ENCODE peak calls at places on chromosome 15, in seven cellular contexts. Z is mammary epithelial cell, I is kidney, V is GM23248, A is mesenchymal stem cell, R is neuronal stem cell, N is MM.1S. W is an unnamed sample. For H3K36me3 and H3K9me3, the result is how much of the 10 kb centered on the place peaks cover.

GRCh38 chr15:76566276-76566675 is 229.7 kb downstream of the ISL2 start:
- DNase-seq in Z (no peak), I (no peak), V (peak), A (no peak), R (no peak), N (no peak), W (peak)

GRCh38 chr15:74995779-74996765 is 709 bp downstream of the SCAMP5 start:
- DNase-seq in Z (no peak), I (no peak), V (peak), A (no peak), R (peak), N (no peak), W (peak)

GRCh38 chr15:69298697-69299441 is at the start of gene PAQR5:
- DNase-seq in Z (no peak), I (peak), V (peak), A (peak), R (no peak), N (no peak), W (peak)

GRCh38 chr15:66907826-66908502 is 157.4 kb upstream of the SMAD3 start:
- DNase-seq in Z (no peak), I (no peak), V (peak), A (no peak), R (no peak), N (peak), W (no peak)

GRCh38 chr15:80614711-80615360 is 80.3 kb upstream of the ABHD17C start:
- DNase-seq in Z (no peak), I (no peak), V (no peak), A (no peak), R (no peak), N (no peak), W (no peak)

GRCh38 chr15:60299452-60300047 is 98.2 kb downstream of the ANXA2 start:
- DNase-seq in Z (peak), I (no peak), V (peak), A (no peak), R (no peak), N (no peak), W (peak)

GRCh38 chr15:90101130-90101968 is 919 bp downstream of the IDH2 start:
- DNase-seq in Z (no peak), I (peak), V (peak), A (peak), R (peak), N (peak), W (peak)

GRCh38 chr15:77569647-77570186 is 63.0 kb downstream of the LINGO1 start:
- DNase-seq in Z (no peak), I (peak), V (no peak), A (peak), R (no peak), N (no peak), W (no peak)

GRCh38 chr15:70833897-70834765 is 19.8 kb downstream of the LARP6 start:
- DNase-seq in Z (peak), I (no peak), V (peak), A (peak), R (no peak), N (no peak), W (peak)

GRCh38 chr15:67843571-67844387 is 3.9 kb upstream of the RNU6-1 start:
- DNase-seq in Z (no peak), I (no peak), V (no peak), A (peak), R (peak), N (no peak), W (peak)

GRCh38 chr15:81002254-81003022 is 1.7 kb downstream of the TLNRD1 start:
- DNase-seq in Z (no peak), I (peak), V (peak), A (peak), R (no peak), N (peak), W (peak)

GRCh38 chr15:77336006-77336405 is 83.9 kb downstream of the PEAK1 start:
- DNase-seq in Z (peak), I (no peak), V (no peak), A (no peak), R (no peak), N (no peak), W (no peak)

GRCh38 chr15:55858661-55859060 is 115.7 kb upstream of the PRTG start:
- DNase-seq in Z (no peak), I (no peak), V (peak), A (peak), R (no peak), N (no peak), W (no peak)

GRCh38 chr15:72199721-72200212 is 2.2 kb upstream of the GRAMD2A start:
- DNase-seq in Z (peak), I (peak), V (peak), A (peak), R (peak), N (peak), W (peak)

GRCh38 chr15:64930778-64931240 is 19.1 kb downstream of the ANKDD1A start:
- DNase-seq in Z (no peak), I (no peak), V (peak), A (peak), R (no peak), N (peak), W (no peak)

GRCh38 chr15:83475551-83475950 is 28.4 kb downstream of the SH3GL3 start:
- DNase-seq in Z (peak), I (no peak), V (peak), A (peak), R (peak), N (no peak), W (peak)

GRCh38 chr15:27701956-27702355 is 397.2 kb downstream of the OCA2 start:
- DNase-seq in Z (no peak), I (no peak), V (no peak), A (no peak), R (no peak), N (no peak), W (no peak)

GRCh38 chr15:29071193-29071906 is 185.6 kb downstream of the APBA2 start:
- DNase-seq in Z (no peak), I (no peak), V (no peak), A (no peak), R (peak), N (no peak), W (no peak)

GRCh38 chr15:64070965-64071851 is 22.4 kb downstream of the CIAO2A start:
- DNase-seq in Z (peak), I (peak), V (peak), A (peak), R (no peak), N (no peak), W (peak)

DNA sequence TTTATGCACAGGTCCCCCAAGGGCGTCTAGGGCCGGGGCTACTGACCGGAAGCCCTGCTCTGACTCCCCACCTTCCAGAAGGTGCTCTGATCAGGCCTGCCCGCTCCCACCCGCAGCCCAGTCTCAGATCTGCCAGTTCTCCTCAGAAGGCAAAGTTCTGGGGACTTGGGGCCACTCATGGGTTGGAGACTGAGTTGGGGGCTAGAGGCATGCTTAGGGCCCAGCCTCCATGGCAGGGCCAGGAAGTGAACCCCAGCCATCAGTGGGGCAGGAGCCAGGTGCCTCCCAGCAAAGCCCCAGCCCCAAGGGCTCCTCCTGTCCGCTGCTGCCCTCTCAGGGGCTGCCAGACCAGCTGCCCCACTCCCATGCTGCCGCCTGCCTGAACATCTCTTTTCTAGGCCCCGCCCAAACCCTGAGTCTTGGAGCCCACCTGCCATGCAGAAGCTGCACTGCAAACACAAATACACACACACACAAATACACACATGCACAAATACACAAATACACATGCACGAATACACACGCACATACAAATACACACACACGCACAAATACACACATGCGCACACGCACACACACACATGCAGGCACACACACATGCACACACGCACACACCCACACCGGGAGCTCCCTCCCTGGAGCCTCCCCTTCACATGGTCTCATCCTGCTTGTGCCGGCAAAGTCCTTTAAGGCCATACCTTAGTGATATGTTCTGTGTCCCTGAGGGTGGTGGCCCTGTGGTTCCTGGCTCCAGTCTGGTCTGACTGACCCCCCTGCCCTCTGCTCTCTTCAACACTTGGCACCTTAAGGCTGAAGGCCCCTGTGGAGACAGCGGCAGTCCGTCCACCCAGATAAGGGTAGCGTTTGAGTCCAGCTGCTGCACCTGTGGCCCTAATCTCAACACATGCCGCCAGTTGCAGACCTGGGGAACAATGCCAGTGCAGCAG is 59.2 kb upstream of the KLF13 start:
- DNase-seq in Z (no peak), I (peak), V (no peak), A (no peak), R (no peak), N (no peak), W (no peak)
- H3K9ac ChIP-seq in Z (no peak), I (no peak), V (no peak), A (no peak), R (peak), N (peak), W (no peak)

GRCh38 chr15:50628421-50628820 is 58.2 kb downstream of the TRPM7 start:
- DNase-seq in Z (no peak), I (no peak), V (no peak), A (no peak), R (no peak), N (no peak), W (no peak)
- H3K36me3 ChIP-seq in Z (under half), I (under half), V (under half), A (half or more), R (half or more), N (under half), W (half or more)

DNA sequence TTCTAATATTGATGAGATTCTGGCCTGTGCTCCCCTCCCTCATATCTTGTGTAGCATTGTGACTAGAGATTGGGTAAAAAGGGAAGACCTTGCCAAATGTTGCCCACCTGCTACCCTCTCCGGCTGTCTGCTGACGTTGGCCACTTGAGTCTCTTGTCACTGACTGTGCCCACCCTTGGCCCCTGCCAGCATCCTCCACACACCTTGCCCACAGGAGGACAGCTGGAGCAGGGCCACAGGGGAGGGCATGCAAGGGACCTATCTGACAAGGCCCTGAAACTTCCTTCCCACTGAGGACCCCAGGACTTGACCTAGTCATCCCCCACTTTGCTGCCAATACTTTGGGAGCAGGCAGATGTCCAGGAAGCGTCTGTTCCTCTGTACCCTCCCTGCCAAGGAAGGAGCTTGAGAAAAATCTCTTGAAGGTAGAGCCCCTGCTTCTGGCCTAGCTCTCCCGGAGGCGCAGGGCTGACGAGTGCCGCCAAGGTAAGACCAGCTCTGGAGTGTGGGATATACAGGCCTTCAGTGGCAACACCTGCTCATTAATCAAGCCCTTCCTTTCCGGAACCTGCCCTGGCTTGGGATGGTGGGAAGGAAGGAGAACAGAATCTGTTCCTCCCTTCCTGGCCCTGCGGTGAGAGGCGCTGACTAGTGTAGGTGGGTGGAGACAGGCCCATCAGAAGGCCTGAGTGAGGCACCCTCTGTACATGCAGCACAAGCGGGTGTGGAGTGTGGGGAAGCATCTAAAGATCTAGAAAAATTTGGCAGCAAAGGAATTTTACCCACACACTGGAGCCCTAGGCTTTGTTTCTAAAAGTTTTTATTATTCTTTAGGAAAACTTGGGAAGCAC is 4.9 kb upstream of the PAK6 start:
- DNase-seq in Z (peak), I (no peak), V (peak), A (no peak), R (no peak), N (no peak), W (peak)
- H3K9me3 ChIP-seq in Z (under half), I (under half), V (under half), A (under half), R (under half), N (under half), W (under half)

GRCh38 chr15:48806151-48806550 is 4.7 kb downstream of the CEP152 start:
- DNase-seq in Z (no peak), I (no peak), V (peak), A (peak), R (no peak), N (no peak), W (no peak)
- H3K9ac ChIP-seq in Z (no peak), I (no peak), V (no peak), A (no peak), R (no peak), N (no peak), W (no peak)

GRCh38 chr15:43056696-43057095 is 49.1 kb downstream of the UBR1 start:
- DNase-seq in Z (no peak), I (no peak), V (no peak), A (no peak), R (no peak), N (no peak), W (no peak)
- H3K36me3 ChIP-seq in Z (under half), I (under half), V (half or more), A (half or more), R (half or more), N (under half), W (half or more)

GRCh38 chr15:25054329-25054728 is 99.5 kb downstream of the SNRPN start:
- DNase-seq in Z (no peak), I (no peak), V (no peak), A (no peak), R (no peak), N (no peak), W (no peak)

GRCh38 chr15:25053000-25053815 is 98.4 kb downstream of the SNRPN start:
- DNase-seq in Z (no peak), I (no peak), V (no peak), A (no peak), R (no peak), N (no peak), W (no peak)

GRCh38 chr15:25054943-25055342 is 100.2 kb downstream of the SNRPN start:
- DNase-seq in Z (no peak), I (no peak), V (no peak), A (no peak), R (no peak), N (no peak), W (no peak)

GRCh38 chr15:25051399-25052154 is 96.8 kb downstream of the SNRPN start:
- DNase-seq in Z (no peak), I (no peak), V (no peak), A (no peak), R (no peak), N (no peak), W (no peak)

DNA sequence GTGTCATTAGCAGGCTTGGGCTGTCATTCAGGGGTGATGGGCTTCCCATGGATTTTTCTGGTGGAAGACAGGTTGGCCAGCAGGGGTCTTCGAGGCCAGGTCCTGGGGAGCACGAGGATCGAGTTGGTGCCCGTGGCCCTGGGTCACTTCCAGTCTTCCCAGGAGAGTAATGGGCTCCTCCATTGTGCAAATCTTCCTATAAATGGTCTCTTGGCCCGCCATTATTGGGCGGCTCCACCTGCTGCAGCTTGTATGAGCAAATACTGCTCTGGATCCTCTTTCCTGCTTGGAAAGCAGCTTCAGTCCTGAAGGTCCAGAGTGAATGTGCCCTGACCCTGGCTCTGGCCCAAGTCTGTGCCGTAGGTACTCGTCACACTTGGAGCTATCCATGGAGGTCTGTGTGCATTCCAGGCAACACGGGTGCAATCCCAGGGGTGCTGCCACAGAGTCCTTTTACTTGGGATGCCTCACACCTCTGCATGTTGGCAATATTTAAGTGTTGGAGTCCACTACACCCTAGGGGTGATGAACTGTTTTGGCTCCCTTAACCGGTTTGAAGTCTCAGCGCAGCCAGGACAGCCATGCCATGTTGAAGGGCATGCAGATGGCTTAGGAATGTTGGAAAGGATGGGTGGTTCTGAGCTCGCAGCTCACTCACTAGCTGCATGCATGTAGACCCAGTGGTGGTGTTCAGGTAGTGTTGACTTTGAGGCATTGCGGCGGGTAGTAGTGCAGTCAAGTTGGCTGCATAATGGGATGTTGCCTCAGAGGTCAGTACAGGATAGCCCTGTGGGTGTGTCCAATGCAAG is 97.6 kb downstream of the SNRPN start:
- DNase-seq in Z (no peak), I (peak), V (no peak), A (no peak), R (no peak), N (no peak), W (no peak)
- H3K9me3 ChIP-seq in Z (half or more), I (half or more), V (under half), A (half or more), R (half or more), N (under half), W (half or more)

GRCh38 chr15:41013698-41014414 is 60.6 kb downstream of the CHAC1 start:
- DNase-seq in Z (no peak), I (no peak), V (peak), A (peak), R (no peak), N (peak), W (peak)
- H3K9ac ChIP-seq in Z (no peak), I (no peak), V (no peak), A (no peak), R (no peak), N (peak), W (no peak)

GRCh38 chr15:62770752-62771151 is 271.8 kb upstream of the TPM1 start:
- DNase-seq in Z (peak), I (no peak), V (peak), A (peak), R (no peak), N (no peak), W (peak)
- H3K36me3 ChIP-seq in Z (under half), I (under half), V (under half), A (half or more), R (under half), N (under half), W (half or more)

DNA sequence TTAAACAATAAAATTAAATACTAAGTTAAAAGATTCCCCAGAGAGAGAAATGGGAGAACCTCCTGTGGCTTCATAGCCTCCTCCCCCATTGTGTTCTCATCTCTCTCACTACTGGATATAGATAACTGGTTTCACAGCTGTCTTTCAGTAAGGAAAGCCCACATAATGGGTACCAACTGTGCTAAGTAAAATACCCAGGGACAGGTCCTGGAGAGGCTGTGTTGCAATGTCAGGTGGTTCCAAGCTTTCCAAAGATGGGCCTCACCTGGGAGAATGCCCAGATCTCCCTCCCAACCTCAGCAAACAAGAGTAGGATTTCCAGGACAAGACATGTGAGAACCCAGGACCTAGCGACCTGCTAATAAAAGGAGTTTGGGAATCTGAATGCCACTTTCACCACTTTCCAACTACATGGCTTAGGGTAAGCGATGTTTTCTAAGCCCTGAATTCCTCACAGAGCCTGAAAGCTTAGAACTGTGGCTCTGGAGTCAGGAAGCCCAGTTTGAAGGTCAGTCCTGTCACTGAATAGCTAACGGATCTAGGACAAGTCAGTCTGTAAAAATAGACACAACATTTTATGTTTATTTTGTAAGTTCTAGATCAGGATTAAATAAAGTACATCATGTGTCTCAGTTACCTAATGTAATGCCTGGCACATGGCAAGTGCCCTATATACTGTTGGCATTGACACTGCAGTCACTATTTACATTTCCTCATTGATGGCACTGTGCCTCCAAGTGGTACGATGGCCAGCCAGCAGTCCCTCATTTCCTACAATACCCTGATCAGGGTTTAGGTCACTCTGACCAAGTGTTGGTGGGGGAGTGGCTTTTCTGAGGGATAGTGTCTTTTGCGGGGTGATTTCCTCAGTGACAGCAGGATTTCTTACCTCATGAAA is 11.9 kb downstream of the CERS3 start:
- DNase-seq in Z (no peak), I (no peak), V (no peak), A (no peak), R (no peak), N (no peak), W (no peak)
- H3K9me3 ChIP-seq in Z (under half), I (under half), V (under half), A (under half), R (under half), N (under half), W (under half)

GRCh38 chr15:58441376-58442070 is 9.7 kb downstream of the LIPC start:
- DNase-seq in Z (peak), I (no peak), V (peak), A (peak), R (no peak), N (no peak), W (peak)
- H3K9ac ChIP-seq in Z (peak), I (no peak), V (peak), A (peak), R (no peak), N (no peak), W (peak)